ENCODE peak calls at places on chromosomes 5 and 9, in eight cellular contexts. One of them, this sample, is unnamed.

GRCh38 chr5:135398160-135398854 is 724 bp downstream of the MACROH2A1 start:
- DNase-seq in kidney epithelial cell: no peak
- DNase-seq in left ventricle myocardium inferior: no peak
- DNase-seq in ovary: no peak
- DNase-seq in lower leg skin: peak; percentile 86
- DNase-seq in type B pancreatic cell: no peak
- DNase-seq in suprapubic skin: no peak
- DNase-seq in body of pancreas: peak; percentile 34
- DNase-seq in this sample: no peak

GRCh38 chr5:123455640-123456039 is 32.4 kb upstream of the CEP120 start:
- DNase-seq in left ventricle myocardium inferior: no peak
- DNase-seq in kidney epithelial cell: no peak
- DNase-seq in ovary: no peak
- DNase-seq in type B pancreatic cell: no peak
- DNase-seq in lower leg skin: no peak
- DNase-seq in suprapubic skin: no peak
- DNase-seq in body of pancreas: no peak
- DNase-seq in this sample: no peak

GRCh38 chr9:87270241-87271234 is 227.1 kb upstream of the DAPK1 start:
- DNase-seq in left ventricle myocardium inferior: peak; percentile 35
- DNase-seq in body of pancreas: peak; percentile 24
- DNase-seq in suprapubic skin: no peak
- DNase-seq in lower leg skin: peak; percentile 89
- DNase-seq in kidney epithelial cell: no peak
- DNase-seq in ovary: no peak
- DNase-seq in type B pancreatic cell: no peak
- DNase-seq in this sample: no peak

GRCh38 chr9:115374724-115375268 is 256.8 kb upstream of the TNC start:
- DNase-seq in kidney epithelial cell: no peak
- DNase-seq in suprapubic skin: no peak
- DNase-seq in left ventricle myocardium inferior: no peak
- DNase-seq in type B pancreatic cell: no peak
- DNase-seq in lower leg skin: no peak
- DNase-seq in ovary: no peak
- DNase-seq in body of pancreas: no peak
- DNase-seq in this sample: no peak

GRCh38 chr5:65854931-65855330 is 71.4 kb upstream of the ERBIN start:
- DNase-seq in suprapubic skin: no peak
- DNase-seq in type B pancreatic cell: no peak
- DNase-seq in lower leg skin: no peak
- DNase-seq in body of pancreas: no peak
- DNase-seq in left ventricle myocardium inferior: no peak
- DNase-seq in kidney epithelial cell: no peak
- DNase-seq in ovary: no peak
- DNase-seq in this sample: no peak

GRCh38 chr5:43533646-43534045 is 18.7 kb upstream of the C5orf34 start:
- DNase-seq in lower leg skin: no peak
- DNase-seq in body of pancreas: no peak
- DNase-seq in left ventricle myocardium inferior: no peak
- DNase-seq in suprapubic skin: no peak
- DNase-seq in kidney epithelial cell: no peak
- DNase-seq in type B pancreatic cell: no peak
- DNase-seq in ovary: no peak
- DNase-seq in this sample: no peak

GRCh38 chr5:154236-154635 is 37.1 kb upstream of the LRRC14B start:
- DNase-seq in kidney epithelial cell: no peak
- DNase-seq in suprapubic skin: no peak
- DNase-seq in type B pancreatic cell: peak; percentile 50
- DNase-seq in body of pancreas: no peak
- DNase-seq in ovary: no peak
- DNase-seq in left ventricle myocardium inferior: no peak
- DNase-seq in lower leg skin: peak; percentile 42
- DNase-seq in this sample: no peak

GRCh38 chr9:5510991-5511390 is 660 bp downstream of the PDCD1LG2 start:
- DNase-seq in lower leg skin: no peak
- DNase-seq in left ventricle myocardium inferior: no peak
- DNase-seq in type B pancreatic cell: no peak
- DNase-seq in suprapubic skin: no peak
- DNase-seq in kidney epithelial cell: no peak
- DNase-seq in ovary: no peak
- DNase-seq in body of pancreas: no peak
- DNase-seq in this sample: no peak

GRCh38 chr5:113869611-113870010 is 356.1 kb downstream of the YTHDC2 start:
- DNase-seq in suprapubic skin: no peak
- DNase-seq in kidney epithelial cell: no peak
- DNase-seq in left ventricle myocardium inferior: no peak
- DNase-seq in lower leg skin: no peak
- DNase-seq in body of pancreas: no peak
- DNase-seq in ovary: no peak
- DNase-seq in type B pancreatic cell: no peak
- DNase-seq in this sample: no peak

GRCh38 chr9:136619742-136620440 is 42.8 kb upstream of the EGFL7 start:
- DNase-seq in ovary: no peak
- DNase-seq in type B pancreatic cell: no peak
- DNase-seq in suprapubic skin: no peak
- DNase-seq in left ventricle myocardium inferior: peak; percentile 67
- DNase-seq in lower leg skin: peak; percentile 94
- DNase-seq in body of pancreas: no peak
- DNase-seq in kidney epithelial cell: no peak
- DNase-seq in this sample: no peak

DNA sequence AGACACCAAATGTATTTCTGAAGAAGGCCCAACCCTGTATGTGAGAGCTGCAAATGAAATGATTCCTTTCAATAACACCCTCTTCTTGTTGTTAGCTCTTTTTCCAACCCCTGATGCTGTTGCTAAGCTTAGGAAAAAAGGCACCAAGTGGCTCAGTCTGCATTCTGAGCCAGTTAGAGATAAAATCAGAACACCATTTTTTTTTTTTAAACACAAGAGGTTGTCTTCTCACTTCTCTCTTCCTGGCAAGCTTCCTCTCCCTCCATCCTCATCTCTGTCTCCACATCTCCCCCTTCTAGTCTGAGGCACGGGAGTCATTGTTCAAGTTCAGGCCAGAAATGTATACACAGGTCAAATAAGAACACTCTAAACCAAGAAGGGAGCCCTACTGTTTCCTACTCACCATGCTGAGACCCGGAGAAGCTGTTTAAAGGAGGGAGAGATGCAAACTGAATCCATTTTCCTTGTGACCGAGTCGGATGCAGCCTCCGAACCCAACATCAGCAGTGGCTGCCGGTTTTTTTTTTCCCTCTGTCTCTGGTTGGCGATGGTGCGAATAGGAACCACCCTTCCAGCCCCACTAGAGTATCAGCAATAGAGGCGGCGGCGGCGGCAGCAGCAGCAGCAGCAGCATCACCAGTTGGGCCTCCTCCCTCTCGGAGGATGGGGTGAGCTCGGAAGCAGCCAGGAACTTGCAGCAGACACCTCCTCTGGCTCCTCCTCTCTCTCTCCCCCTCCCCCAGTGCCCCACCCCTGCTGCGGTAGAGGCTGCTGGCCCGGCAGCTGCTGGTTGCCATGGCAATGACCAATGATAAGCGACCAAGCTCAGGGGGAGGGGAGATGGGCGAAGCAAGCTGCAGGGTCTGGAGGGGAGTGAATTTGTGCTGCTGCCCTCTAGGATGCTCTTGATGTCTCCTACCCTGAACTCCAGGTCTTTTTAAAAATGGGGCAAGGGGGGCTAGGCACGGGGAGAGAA is at the start of gene JAKMIP2:
- DNase-seq in ovary: no peak
- DNase-seq in type B pancreatic cell: peak; percentile 93
- DNase-seq in kidney epithelial cell: peak; percentile 23
- DNase-seq in left ventricle myocardium inferior: peak; percentile 65
- DNase-seq in lower leg skin: peak; percentile 84
- DNase-seq in suprapubic skin: no peak
- DNase-seq in body of pancreas: peak; percentile 33
- DNase-seq in this sample: no peak
- TF ChIP-seq CTCF in ovary: no peak
- TF ChIP-seq CTCF in type B pancreatic cell: peak; percentile 43
- TF ChIP-seq CTCF in kidney epithelial cell: no peak
- TF ChIP-seq CTCF in left ventricle myocardium inferior: no peak
- TF ChIP-seq CTCF in lower leg skin: no peak
- TF ChIP-seq CTCF in suprapubic skin: no peak
- TF ChIP-seq CTCF in body of pancreas: no peak
- TF ChIP-seq CTCF in this sample: no peak

GRCh38 chr9:92345582-92345981 is 19.8 kb downstream of the CENPP start:
- DNase-seq in type B pancreatic cell: no peak
- DNase-seq in left ventricle myocardium inferior: no peak
- DNase-seq in kidney epithelial cell: no peak
- DNase-seq in lower leg skin: no peak
- DNase-seq in body of pancreas: no peak
- DNase-seq in suprapubic skin: no peak
- DNase-seq in ovary: no peak
- DNase-seq in this sample: no peak

GRCh38 chr9:92341578-92341977 is 15.8 kb downstream of the CENPP start:
- DNase-seq in ovary: no peak
- DNase-seq in type B pancreatic cell: no peak
- DNase-seq in body of pancreas: no peak
- DNase-seq in suprapubic skin: no peak
- DNase-seq in left ventricle myocardium inferior: no peak
- DNase-seq in lower leg skin: no peak
- DNase-seq in kidney epithelial cell: no peak
- DNase-seq in this sample: no peak

GRCh38 chr9:92342825-92343488 is 17.2 kb downstream of the CENPP start:
- DNase-seq in lower leg skin: no peak
- DNase-seq in ovary: no peak
- DNase-seq in kidney epithelial cell: no peak
- DNase-seq in suprapubic skin: no peak
- DNase-seq in body of pancreas: no peak
- DNase-seq in left ventricle myocardium inferior: no peak
- DNase-seq in type B pancreatic cell: no peak
- DNase-seq in this sample: no peak
- TF ChIP-seq CTCF in lower leg skin: no peak
- TF ChIP-seq CTCF in ovary: peak; percentile 50
- TF ChIP-seq CTCF in kidney epithelial cell: no peak
- TF ChIP-seq CTCF in suprapubic skin: no peak
- TF ChIP-seq CTCF in body of pancreas: no peak
- TF ChIP-seq CTCF in left ventricle myocardium inferior: peak; percentile 39
- TF ChIP-seq CTCF in type B pancreatic cell: peak; percentile 28
- TF ChIP-seq CTCF in this sample: peak; percentile 44

GRCh38 chr5:180860887-180861822 is at the start of gene ZFP62:
- DNase-seq in left ventricle myocardium inferior: peak; percentile 91
- DNase-seq in body of pancreas: peak; percentile 93
- DNase-seq in kidney epithelial cell: peak; percentile 32
- DNase-seq in lower leg skin: peak; percentile 96
- DNase-seq in ovary: peak; percentile 88
- DNase-seq in suprapubic skin: peak; percentile 94
- DNase-seq in type B pancreatic cell: peak; percentile 93
- DNase-seq in this sample: peak; percentile 95
- TF ChIP-seq CTCF in left ventricle myocardium inferior: peak; percentile 22
- TF ChIP-seq CTCF in body of pancreas: no peak
- TF ChIP-seq CTCF in kidney epithelial cell: no peak
- TF ChIP-seq CTCF in lower leg skin: no peak
- TF ChIP-seq CTCF in ovary: peak; percentile 27
- TF ChIP-seq CTCF in suprapubic skin: no peak
- TF ChIP-seq CTCF in type B pancreatic cell: no peak
- TF ChIP-seq CTCF in this sample: peak; percentile 36

GRCh38 chr9:134682651-134683364 is 41.2 kb downstream of the COL5A1 start:
- DNase-seq in suprapubic skin: no peak
- DNase-seq in left ventricle myocardium inferior: no peak
- DNase-seq in kidney epithelial cell: no peak
- DNase-seq in lower leg skin: no peak
- DNase-seq in body of pancreas: no peak
- DNase-seq in type B pancreatic cell: no peak
- DNase-seq in ovary: no peak
- DNase-seq in this sample: peak; percentile 37
- TF ChIP-seq CTCF in suprapubic skin: no peak
- TF ChIP-seq CTCF in left ventricle myocardium inferior: no peak
- TF ChIP-seq CTCF in kidney epithelial cell: no peak
- TF ChIP-seq CTCF in lower leg skin: no peak
- TF ChIP-seq CTCF in body of pancreas: no peak
- TF ChIP-seq CTCF in type B pancreatic cell: no peak
- TF ChIP-seq CTCF in ovary: no peak
- TF ChIP-seq CTCF in this sample: no peak

GRCh38 chr9:127200106-127200862 is 64.3 kb upstream of the GARNL3 start:
- DNase-seq in body of pancreas: no peak
- DNase-seq in suprapubic skin: no peak
- DNase-seq in type B pancreatic cell: no peak
- DNase-seq in lower leg skin: no peak
- DNase-seq in kidney epithelial cell: no peak
- DNase-seq in left ventricle myocardium inferior: peak; percentile 8
- DNase-seq in ovary: no peak
- DNase-seq in this sample: no peak

GRCh38 chr9:127203501-127204327 is 60.9 kb upstream of the GARNL3 start:
- DNase-seq in kidney epithelial cell: no peak
- DNase-seq in left ventricle myocardium inferior: peak; percentile 10
- DNase-seq in ovary: no peak
- DNase-seq in body of pancreas: no peak
- DNase-seq in lower leg skin: no peak
- DNase-seq in suprapubic skin: no peak
- DNase-seq in type B pancreatic cell: no peak
- DNase-seq in this sample: no peak

GRCh38 chr9:127201731-127202130 is 62.8 kb upstream of the GARNL3 start:
- DNase-seq in left ventricle myocardium inferior: peak; percentile 10
- DNase-seq in kidney epithelial cell: no peak
- DNase-seq in suprapubic skin: no peak
- DNase-seq in type B pancreatic cell: no peak
- DNase-seq in lower leg skin: no peak
- DNase-seq in body of pancreas: no peak
- DNase-seq in ovary: no peak
- DNase-seq in this sample: no peak

GRCh38 chr9:127201071-127201541 is 63.5 kb upstream of the GARNL3 start:
- DNase-seq in suprapubic skin: no peak
- DNase-seq in left ventricle myocardium inferior: peak; percentile 6
- DNase-seq in type B pancreatic cell: no peak
- DNase-seq in body of pancreas: no peak
- DNase-seq in lower leg skin: no peak
- DNase-seq in ovary: no peak
- DNase-seq in kidney epithelial cell: no peak
- DNase-seq in this sample: no peak

GRCh38 chr9:127202461-127203139 is 62.0 kb upstream of the GARNL3 start:
- DNase-seq in type B pancreatic cell: no peak
- DNase-seq in body of pancreas: no peak
- DNase-seq in left ventricle myocardium inferior: peak; percentile 12
- DNase-seq in lower leg skin: no peak
- DNase-seq in suprapubic skin: no peak
- DNase-seq in kidney epithelial cell: no peak
- DNase-seq in ovary: no peak
- DNase-seq in this sample: no peak
- TF ChIP-seq CTCF in type B pancreatic cell: no peak
- TF ChIP-seq CTCF in body of pancreas: no peak
- TF ChIP-seq CTCF in left ventricle myocardium inferior: no peak
- TF ChIP-seq CTCF in lower leg skin: no peak
- TF ChIP-seq CTCF in suprapubic skin: no peak
- TF ChIP-seq CTCF in kidney epithelial cell: no peak
- TF ChIP-seq CTCF in ovary: no peak
- TF ChIP-seq CTCF in this sample: no peak

DNA sequence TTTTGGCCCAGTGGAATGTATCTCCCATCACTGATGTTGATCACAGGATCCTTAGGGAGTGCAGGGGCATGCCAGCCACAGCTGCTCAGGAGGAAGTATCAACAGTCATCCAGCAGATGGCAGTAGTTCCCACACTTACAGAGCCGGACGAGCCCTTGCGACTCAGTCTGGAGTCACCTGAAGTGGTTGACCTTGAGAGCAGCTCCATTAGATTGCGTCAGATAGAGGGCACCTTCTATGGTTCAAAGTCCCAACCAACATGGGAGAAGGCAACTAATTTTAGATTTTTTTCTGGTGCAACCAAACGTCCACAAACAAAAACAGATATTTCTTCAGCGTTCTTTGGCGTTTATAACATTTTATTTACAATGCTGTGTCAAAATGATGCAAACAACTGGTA is 124.5 kb downstream of the EGFLAM start:
- DNase-seq in type B pancreatic cell: no peak
- DNase-seq in suprapubic skin: peak; percentile 66
- DNase-seq in ovary: peak; percentile 63
- DNase-seq in body of pancreas: peak; percentile 67
- DNase-seq in lower leg skin: peak; percentile 87
- DNase-seq in left ventricle myocardium inferior: peak; percentile 37
- DNase-seq in kidney epithelial cell: peak; percentile 31
- DNase-seq in this sample: no peak
- TF ChIP-seq CTCF in type B pancreatic cell: peak; percentile 91
- TF ChIP-seq CTCF in suprapubic skin: peak; percentile 47
- TF ChIP-seq CTCF in ovary: peak; percentile 72
- TF ChIP-seq CTCF in body of pancreas: peak; percentile 67
- TF ChIP-seq CTCF in lower leg skin: no peak
- TF ChIP-seq CTCF in left ventricle myocardium inferior: peak; percentile 88
- TF ChIP-seq CTCF in kidney epithelial cell: peak; percentile 89
- TF ChIP-seq CTCF in this sample: peak; percentile 97

This sample was measured in RWPE2.